ENCODE peak calls at places on chromosomes 13 and 19, in five cellular contexts. One of them, this sample, is unnamed.

GRCh38 chr19:42547927-42548326 is 19.6 kb upstream of the CEACAM1 start:
- DNase-seq in NCI-H1105 treated with DMSO at 0.1 percent for 48 hours: no peak
- DNase-seq in cardiac fibroblast: no peak
- DNase-seq in T-helper 17 cell: no peak
- DNase-seq in glomerular endothelial cell: no peak
- DNase-seq in this sample: no peak

GRCh38 chr19:34505321-34506025 is 23.9 kb downstream of the WTIP start:
- DNase-seq in T-helper 17 cell: no peak
- DNase-seq in glomerular endothelial cell: no peak
- DNase-seq in cardiac fibroblast: no peak
- DNase-seq in NCI-H1105 treated with DMSO at 0.1 percent for 48 hours: no peak
- DNase-seq in this sample: no peak

GRCh38 chr13:59016250-59016649 is 1147.5 kb downstream of the DIAPH3 start:
- DNase-seq in glomerular endothelial cell: no peak
- DNase-seq in NCI-H1105 treated with DMSO at 0.1 percent for 48 hours: no peak
- DNase-seq in T-helper 17 cell: no peak
- DNase-seq in cardiac fibroblast: peak
- DNase-seq in this sample: no peak

GRCh38 chr19:35505956-35506355 is 7.5 kb downstream of the DMKN start:
- DNase-seq in T-helper 17 cell: no peak
- DNase-seq in NCI-H1105 treated with DMSO at 0.1 percent for 48 hours: no peak
- DNase-seq in glomerular endothelial cell: no peak
- DNase-seq in cardiac fibroblast: no peak
- DNase-seq in this sample: no peak

GRCh38 chr19:4057913-4058695 is 8.6 kb downstream of the ZBTB7A start:
- DNase-seq in NCI-H1105 treated with DMSO at 0.1 percent for 48 hours: no peak
- DNase-seq in cardiac fibroblast: peak
- DNase-seq in T-helper 17 cell: no peak
- DNase-seq in glomerular endothelial cell: no peak
- DNase-seq in this sample: no peak

GRCh38 chr19:55368701-55369563 is 1.3 kb downstream of the IL11 start:
- DNase-seq in T-helper 17 cell: no peak
- DNase-seq in NCI-H1105 treated with DMSO at 0.1 percent for 48 hours: no peak
- DNase-seq in cardiac fibroblast: peak
- DNase-seq in glomerular endothelial cell: no peak
- DNase-seq in this sample: no peak

GRCh38 chr19:54704928-54705327 is 19.3 kb upstream of the KIR3DL3 start:
- DNase-seq in NCI-H1105 treated with DMSO at 0.1 percent for 48 hours: no peak
- DNase-seq in T-helper 17 cell: no peak
- DNase-seq in glomerular endothelial cell: no peak
- DNase-seq in cardiac fibroblast: no peak
- DNase-seq in this sample: no peak

GRCh38 chr13:100389617-100390016 is 199.0 kb downstream of the GGACT start:
- DNase-seq in NCI-H1105 treated with DMSO at 0.1 percent for 48 hours: no peak
- DNase-seq in T-helper 17 cell: no peak
- DNase-seq in cardiac fibroblast: no peak
- DNase-seq in glomerular endothelial cell: no peak
- DNase-seq in this sample: no peak

GRCh38 chr19:58279042-58279924 is 528 bp downstream of the ZNF8 start:
- DNase-seq in glomerular endothelial cell: peak
- DNase-seq in T-helper 17 cell: peak
- DNase-seq in cardiac fibroblast: peak
- DNase-seq in NCI-H1105 treated with DMSO at 0.1 percent for 48 hours: peak
- DNase-seq in this sample: peak

GRCh38 chr13:45441633-45442032 is 23.1 kb upstream of the COG3 start:
- DNase-seq in T-helper 17 cell: no peak
- DNase-seq in NCI-H1105 treated with DMSO at 0.1 percent for 48 hours: no peak
- DNase-seq in glomerular endothelial cell: no peak
- DNase-seq in cardiac fibroblast: peak
- DNase-seq in this sample: no peak

GRCh38 chr13:97125810-97126738 is 96.1 kb upstream of the MBNL2 start:
- DNase-seq in glomerular endothelial cell: no peak
- DNase-seq in NCI-H1105 treated with DMSO at 0.1 percent for 48 hours: no peak
- DNase-seq in T-helper 17 cell: no peak
- DNase-seq in cardiac fibroblast: peak
- DNase-seq in this sample: no peak

GRCh38 chr13:29908411-29908810 is 58.0 kb upstream of the UBL3 start:
- DNase-seq in glomerular endothelial cell: no peak
- DNase-seq in cardiac fibroblast: peak
- DNase-seq in T-helper 17 cell: no peak
- DNase-seq in NCI-H1105 treated with DMSO at 0.1 percent for 48 hours: no peak
- DNase-seq in this sample: no peak

GRCh38 chr13:61277877-61278276 is 137.8 kb downstream of the PCDH20 start:
- DNase-seq in glomerular endothelial cell: no peak
- DNase-seq in cardiac fibroblast: no peak
- DNase-seq in NCI-H1105 treated with DMSO at 0.1 percent for 48 hours: no peak
- DNase-seq in T-helper 17 cell: no peak
- DNase-seq in this sample: no peak